ENCODE peak calls at places on chromosomes 2 and 18, in six cellular contexts. I, J, V, C, Q and N are unnamed samples.

GRCh38 chr18:26482567-26482966 is 65.8 kb downstream of the KCTD1 start:
- DNase-seq in I (no peak), J (no peak), V (no peak), C (peak; percentile 88), Q (no peak), N (no peak)

GRCh38 chr2:42962521-42962953 is 170.2 kb upstream of the HAAO start:
- DNase-seq in I (no peak), J (no peak), V (no peak), C (no peak), Q (no peak), N (peak; percentile 69)

GRCh38 chr18:69216390-69216789 is 184.3 kb upstream of the DOK6 start:
- DNase-seq in I (no peak), J (no peak), V (no peak), C (no peak), Q (peak; percentile 31), N (no peak)

GRCh38 chr2:205593891-205594290 is 88.4 kb upstream of the NRP2 start:
- DNase-seq in I (no peak), J (no peak), V (no peak), C (no peak), Q (peak; percentile 0), N (no peak)

GRCh38 chr2:168138369-168138768 is 109.0 kb downstream of the STK39 start:
- DNase-seq in I (no peak), J (no peak), V (peak; percentile 55), C (no peak), Q (no peak), N (no peak)

GRCh38 chr2:181483876-181484275 is 26.7 kb downstream of the ITGA4 start:
- DNase-seq in I (no peak), J (no peak), V (no peak), C (no peak), Q (no peak), N (no peak)

GRCh38 chr2:9806656-9807055 is 36.6 kb upstream of the TAF1B start:
- DNase-seq in I (no peak), J (no peak), V (no peak), C (no peak), Q (no peak), N (no peak)

GRCh38 chr2:12552092-12552491 is 164.6 kb upstream of the TRIB2 start:
- DNase-seq in I (no peak), J (no peak), V (no peak), C (no peak), Q (no peak), N (no peak)

GRCh38 chr2:11038641-11039040 is 116.6 kb upstream of the SLC66A3 start:
- DNase-seq in I (no peak), J (no peak), V (no peak), C (no peak), Q (no peak), N (no peak)

GRCh38 chr2:39024833-39025232 is 96.0 kb downstream of the SOS1 start:
- DNase-seq in I (peak; percentile 6), J (no peak), V (no peak), C (no peak), Q (peak; percentile 50), N (peak; percentile 72)

GRCh38 chr2:37742286-37742685 is 70.8 kb upstream of the CDC42EP3 start:
- DNase-seq in I (no peak), J (no peak), V (peak; percentile 36), C (no peak), Q (peak; percentile 47), N (peak; percentile 63)

GRCh38 chr18:28183418-28184078 is 6.6 kb upstream of the CDH2 start:
- DNase-seq in I (no peak), J (no peak), V (no peak), C (peak; percentile 50), Q (peak; percentile 41), N (peak; percentile 60)

GRCh38 chr2:42879116-42879705 is 86.8 kb upstream of the HAAO start:
- DNase-seq in I (no peak), J (no peak), V (no peak), C (no peak), Q (no peak), N (no peak)

GRCh38 chr2:166375205-166375735 is 474 bp downstream of the SCN9A start:
- DNase-seq in I (no peak), J (no peak), V (peak; percentile 42), C (no peak), Q (peak; percentile 27), N (peak; percentile 38)

GRCh38 chr18:2992995-2993877 is 19.7 kb downstream of the LPIN2 start:
- DNase-seq in I (no peak), J (no peak), V (no peak), C (no peak), Q (no peak), N (no peak)

GRCh38 chr2:23434721-23435121 is 49.7 kb downstream of the KLHL29 start:
- DNase-seq in I (no peak), J (no peak), V (peak; percentile 65), C (peak; percentile 48), Q (no peak), N (peak; percentile 12)

GRCh38 chr2:45588158-45588829 is 22.8 kb downstream of the SRBD1 start:
- DNase-seq in I (no peak), J (peak; percentile 54), V (no peak), C (no peak), Q (no peak), N (no peak)

GRCh38 chr2:168801961-168802824 is at the start of gene NOSTRIN:
- DNase-seq in I (peak; percentile 35), J (peak; percentile 87), V (peak; percentile 63), C (no peak), Q (peak; percentile 80), N (peak; percentile 38)

GRCh38 chr2:183123959-183124221 is 353 bp upstream of the NUP35 start:
- DNase-seq in I (no peak), J (no peak), V (no peak), C (no peak), Q (no peak), N (no peak)

GRCh38 chr2:236794074-236794473 is 224.4 kb downstream of the ACKR3 start:
- DNase-seq in I (no peak), J (no peak), V (peak; percentile 50), C (peak; percentile 16), Q (no peak), N (peak; percentile 44)

GRCh38 chr2:100178085-100178788 is 35.8 kb upstream of the AFF3 start:
- DNase-seq in I (peak; percentile 88), J (peak; percentile 90), V (peak; percentile 37), C (peak; percentile 98), Q (peak; percentile 46), N (peak; percentile 22)

GRCh38 chr2:216183459-216183858 is 74.3 kb downstream of the XRCC5 start:
- DNase-seq in I (no peak), J (no peak), V (no peak), C (no peak), Q (no peak), N (no peak)

GRCh38 chr18:50559750-50560680 is at the start of gene MAPK4:
- DNase-seq in I (no peak), J (peak; percentile 34), V (peak; percentile 2), C (no peak), Q (peak; percentile 15), N (peak; percentile 41)

GRCh38 chr2:47724221-47724981 is 58.5 kb upstream of the MSH6 start:
- DNase-seq in I (no peak), J (peak; percentile 6), V (no peak), C (peak; percentile 64), Q (peak; percentile 6), N (peak; percentile 18)

GRCh38 chr2:47720559-47720958 is 62.4 kb upstream of the MSH6 start:
- DNase-seq in I (no peak), J (no peak), V (no peak), C (no peak), Q (no peak), N (no peak)

GRCh38 chr2:47721296-47721695 is 61.6 kb upstream of the MSH6 start:
- DNase-seq in I (no peak), J (no peak), V (no peak), C (no peak), Q (no peak), N (no peak)

GRCh38 chr2:47719099-47719498 is 63.8 kb upstream of the MSH6 start:
- DNase-seq in I (no peak), J (no peak), V (no peak), C (no peak), Q (no peak), N (no peak)

DNA sequence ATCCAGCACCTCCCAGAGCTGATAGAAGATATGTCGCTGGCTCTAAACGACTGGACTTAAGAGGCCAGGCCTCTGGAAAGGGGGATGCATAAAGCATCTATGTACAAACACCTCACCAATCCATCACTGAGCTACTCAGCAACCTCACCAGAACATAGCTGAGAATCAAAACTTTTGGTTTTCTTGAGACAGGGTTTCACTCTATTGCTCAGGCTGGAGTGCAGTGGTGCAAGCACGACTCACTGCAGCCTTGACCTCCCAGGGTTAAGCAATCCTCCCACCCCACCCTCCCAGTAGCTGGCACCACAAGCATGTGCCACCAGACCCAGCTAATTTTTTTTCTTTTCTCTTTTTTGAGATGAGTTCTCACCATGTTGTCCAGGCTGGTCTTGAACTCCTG is 62.9 kb upstream of the MSH6 start:
- DNase-seq in I (no peak), J (no peak), V (peak; percentile 43), C (no peak), Q (no peak), N (no peak)
- H3K9ac ChIP-seq in I (no peak overlapping the region), J (no peak overlapping the region), V (no peak overlapping the region), C (no peak overlapping the region), Q (no peak overlapping the region), N (no peak overlapping the region)

GRCh38 chr2:203200866-203201265 is 38.0 kb upstream of the CYP20A1 start:
- DNase-seq in I (no peak), J (no peak), V (no peak), C (no peak), Q (no peak), N (no peak)
- H3K9ac ChIP-seq in I (no peak overlapping the region), J (no peak overlapping the region), V (no peak overlapping the region), C (no peak overlapping the region), Q (no peak overlapping the region), N (no peak overlapping the region)

GRCh38 chr2:20223345-20224190 is 1.4 kb downstream of the SDC1 start:
- DNase-seq in I (no peak), J (no peak), V (peak; percentile 57), C (peak; percentile 50), Q (peak; percentile 40), N (peak; percentile 79)
- H3K9ac ChIP-seq in I (peak overlapping the region; percentile 75), J (peak overlapping the region; percentile 81), V (peak overlapping the region; percentile 62), C (peak overlapping the region; percentile 89), Q (peak overlapping the region; percentile 81), N (peak overlapping the region; percentile 69)

GRCh38 chr18:29184654-29185053 is 1007.7 kb upstream of the CDH2 start:
- DNase-seq in I (no peak), J (no peak), V (peak; percentile 41), C (no peak), Q (peak; percentile 70), N (no peak)
- H3K9ac ChIP-seq in I (no peak overlapping the region), J (no peak overlapping the region), V (no peak overlapping the region), C (no peak overlapping the region), Q (no peak overlapping the region), N (no peak overlapping the region)

GRCh38 chr2:191230174-191230573 is 15.0 kb upstream of the MYO1B start:
- DNase-seq in I (no peak), J (no peak), V (peak; percentile 73), C (no peak), Q (peak; percentile 98), N (peak; percentile 92)
- H3K9ac ChIP-seq in I (no peak overlapping the region), J (no peak overlapping the region), V (no peak overlapping the region), C (no peak overlapping the region), Q (peak overlapping the region; percentile 54), N (peak overlapping the region; percentile 12)

DNA sequence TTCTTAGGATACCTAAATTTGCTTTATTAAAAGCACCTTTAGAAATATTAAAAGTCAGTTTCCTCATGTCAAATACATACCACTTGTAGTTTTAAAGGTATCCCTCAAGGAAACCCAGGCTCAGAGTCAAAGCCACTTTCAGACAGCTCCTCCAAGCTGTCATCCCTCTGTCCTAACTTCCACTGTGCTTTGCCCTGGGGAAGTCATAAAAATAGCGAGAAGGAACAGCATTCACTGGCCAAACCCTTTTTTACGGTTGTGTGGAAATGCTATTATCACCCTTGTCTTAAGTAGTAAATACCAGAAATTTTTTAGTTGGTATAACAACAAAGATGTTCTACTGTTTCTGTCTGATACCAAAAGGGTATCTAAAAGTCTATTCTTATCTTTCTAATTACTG is 680.5 kb downstream of the ZEB2 start:
- DNase-seq in I (no peak), J (no peak), V (no peak), C (peak; percentile 28), Q (no peak), N (no peak)
- H3K9ac ChIP-seq in I (no peak overlapping the region), J (no peak overlapping the region), V (no peak overlapping the region), C (no peak overlapping the region), Q (no peak overlapping the region), N (no peak overlapping the region)